ENCODE peak calls at places on chromosomes 3 and 15, in five cellular contexts. R is esophagus muscularis mucosa, E is heart right ventricle, V is adipocyte, S is PC-3. W is an unnamed sample. For H3K4me1 and H3K27me3, the result is how much of the 10 kb centered on the place peaks cover.

GRCh38 chr3:180930526-180930925 is 18.1 kb downstream of the FXR1 start:
- DNase-seq in R (no peak), E (no peak), V (no peak), S (no peak), W (no peak)

GRCh38 chr3:83633758-83634157 is 1325.0 kb upstream of the CADM2 start:
- DNase-seq in R (no peak), E (no peak), V (no peak), S (no peak), W (no peak)

GRCh38 chr3:59006791-59007517 is 42.9 kb downstream of the CFAP20DC start:
- DNase-seq in R (no peak), E (peak), V (no peak), S (no peak), W (no peak)

GRCh38 chr15:52414936-52415335 is 113.7 kb downstream of the MYO5A start:
- DNase-seq in R (no peak), E (no peak), V (no peak), S (no peak), W (no peak)

GRCh38 chr3:47476330-47476626 is 537 bp upstream of the SCAP start:
- DNase-seq in R (no peak), E (no peak), V (no peak), S (no peak), W (no peak)

GRCh38 chr3:66326340-66326739 is 105.5 kb downstream of the SLC25A26 start:
- DNase-seq in R (no peak), E (no peak), V (no peak), S (no peak), W (no peak)

GRCh38 chr3:54712539-54712938 is 215.3 kb downstream of the LRTM1 start:
- DNase-seq in R (peak), E (no peak), V (no peak), S (no peak), W (no peak)

GRCh38 chr3:64393193-64393592 is 167.9 kb upstream of the PRICKLE2 start:
- DNase-seq in R (peak), E (no peak), V (no peak), S (no peak), W (no peak)

GRCh38 chr15:57505056-57505713 is 86.5 kb upstream of the MYZAP start:
- DNase-seq in R (no peak), E (no peak), V (no peak), S (peak), W (no peak)

GRCh38 chr15:92391640-92392039 is 2.0 kb upstream of the ST8SIA2 start:
- DNase-seq in R (no peak), E (no peak), V (no peak), S (peak), W (no peak)

GRCh38 chr3:10447527-10448260 is 57.7 kb downstream of the ATP2B2 start:
- DNase-seq in R (no peak), E (no peak), V (no peak), S (no peak), W (no peak)

GRCh38 chr3:141441381-141442365 is 45.2 kb upstream of the RASA2 start:
- DNase-seq in R (peak), E (peak), V (peak), S (peak), W (peak)

GRCh38 chr3:191220908-191221307 is 21.9 kb downstream of the OSTN start:
- DNase-seq in R (no peak), E (no peak), V (no peak), S (peak), W (no peak)

GRCh38 chr3:168088106-168088722 is 7.5 kb downstream of the GOLIM4 start:
- DNase-seq in R (no peak), E (no peak), V (peak), S (no peak), W (no peak)

GRCh38 chr3:10274601-10275000 is 18.1 kb downstream of the GHRL start:
- DNase-seq in R (no peak), E (no peak), V (no peak), S (no peak), W (no peak)

GRCh38 chr15:96052154-96052553 is 278.3 kb upstream of the NR2F2 start:
- DNase-seq in R (peak), E (no peak), V (no peak), S (no peak), W (no peak)

GRCh38 chr15:32790352-32790999 is 72.7 kb downstream of the GREM1 start:
- DNase-seq in R (no peak), E (no peak), V (peak), S (peak), W (no peak)

GRCh38 chr15:60733196-60733595 is 254.3 kb upstream of the ICE2 start:
- DNase-seq in R (no peak), E (no peak), V (no peak), S (no peak), W (no peak)

GRCh38 chr15:31338318-31338878 is 11.8 kb downstream of the KLF13 start:
- DNase-seq in R (no peak), E (peak), V (no peak), S (no peak), W (peak)

GRCh38 chr3:33054100-33055097 is 42.5 kb downstream of the GLB1 start:
- DNase-seq in R (no peak), E (no peak), V (no peak), S (no peak), W (no peak)

DNA sequence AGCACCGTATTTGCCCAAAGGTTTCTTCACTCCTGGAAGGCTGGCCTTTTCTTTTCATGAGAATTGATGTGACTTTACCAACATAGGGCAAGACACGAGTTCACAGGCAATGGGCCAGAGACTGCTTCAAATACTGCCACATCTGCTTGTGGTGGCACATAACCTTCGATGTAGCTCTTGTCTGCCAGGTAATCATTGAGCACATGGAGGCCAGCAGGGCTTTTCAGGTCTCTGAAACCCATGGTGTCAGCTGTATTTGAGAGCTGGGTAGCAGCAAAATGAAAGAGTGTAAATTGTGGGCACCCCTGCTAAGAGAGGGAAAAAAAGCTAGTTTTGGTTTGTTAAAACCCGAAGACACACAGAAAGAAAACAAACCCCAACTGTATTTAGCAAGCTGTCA is 200.7 kb downstream of the NAALADL2 start:
- DNase-seq in R (no peak), E (no peak), V (no peak), S (no peak), W (no peak)
- H3K4me1 ChIP-seq in R (under half), E (under half), V (under half), S (under half), W (under half)

GRCh38 chr15:29822685-29823459 is 604 bp upstream of the TJP1 start:
- DNase-seq in R (peak), E (peak), V (peak), S (peak), W (peak)

GRCh38 chr15:29826908-29827307 is 4.6 kb upstream of the TJP1 start:
- DNase-seq in R (no peak), E (no peak), V (no peak), S (no peak), W (no peak)

GRCh38 chr15:29827421-29827820 is 5.2 kb upstream of the TJP1 start:
- DNase-seq in R (no peak), E (no peak), V (no peak), S (no peak), W (no peak)

GRCh38 chr15:29822100-29822684 is at the start of gene TJP1:
- DNase-seq in R (peak), E (peak), V (peak), S (peak), W (peak)

GRCh38 chr15:29825205-29825604 is 2.9 kb upstream of the TJP1 start:
- DNase-seq in R (no peak), E (no peak), V (no peak), S (peak), W (no peak)
- H3K27me3 ChIP-seq in R (under half), E (under half), V (under half), S (under half), W (under half)

DNA sequence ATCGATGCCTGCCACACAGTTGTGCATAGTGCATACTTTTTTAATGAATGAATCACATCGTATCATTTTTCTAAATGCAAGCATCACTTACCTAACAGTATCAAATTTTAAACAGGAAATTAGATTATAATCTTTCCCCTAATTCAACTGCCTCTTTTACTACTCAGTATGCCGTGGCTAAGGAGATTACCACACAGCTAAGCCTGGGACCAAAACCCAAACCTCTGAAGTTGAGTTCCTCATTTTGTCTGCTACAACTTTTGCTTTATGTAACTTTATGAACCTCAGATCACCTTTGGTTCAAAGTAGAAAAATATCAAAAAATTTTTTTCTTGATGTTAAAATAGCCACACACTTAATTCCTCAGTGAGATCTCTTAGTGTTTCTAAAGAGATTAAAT is 53.2 kb upstream of the FNDC3B start:
- DNase-seq in R (no peak), E (no peak), V (no peak), S (peak), W (no peak)
- H3K4me3 ChIP-seq in R (no peak), E (no peak), V (no peak), S (no peak), W (no peak)

DNA sequence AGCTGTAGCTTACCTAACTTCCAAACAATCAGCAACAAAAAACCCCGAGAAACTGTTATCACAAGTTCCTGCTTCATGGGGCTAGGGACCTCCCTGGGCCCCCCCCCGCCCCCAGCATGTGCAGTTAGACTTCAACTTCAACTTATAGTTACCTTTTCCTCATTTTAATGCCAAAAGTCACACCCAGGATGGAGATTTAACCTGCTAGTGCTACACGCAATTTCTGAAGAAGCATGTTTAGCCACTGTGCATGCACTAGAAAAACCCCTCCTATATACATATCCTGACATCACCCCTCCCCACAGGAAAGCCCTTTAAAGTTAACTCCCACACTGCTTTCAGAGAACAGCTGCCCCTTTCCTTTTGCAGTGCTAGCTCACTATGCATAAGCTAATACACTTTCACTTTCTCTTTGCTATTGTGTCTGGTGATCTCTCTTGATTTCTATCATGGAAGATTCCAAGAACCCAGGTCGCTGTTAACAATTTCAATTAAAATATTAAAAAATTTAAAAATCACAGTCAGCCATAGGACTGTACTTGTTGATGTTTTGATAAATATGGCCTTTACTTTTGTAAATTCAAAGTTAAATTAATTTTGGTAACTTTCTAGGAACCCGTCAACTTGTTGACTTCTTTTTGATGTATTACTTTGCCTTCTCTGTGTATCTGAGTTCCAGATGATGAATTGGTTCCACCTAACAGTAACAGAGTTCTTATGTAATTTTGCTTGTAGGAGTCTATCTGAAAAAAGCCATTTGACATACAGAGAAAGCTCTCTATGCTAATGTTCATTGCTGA is 75.2 kb upstream of the ACAD9 start:
- DNase-seq in R (no peak), E (no peak), V (peak), S (no peak), W (no peak)
- H3K4me1 ChIP-seq in R (half or more), E (half or more), V (under half), S (under half), W (half or more)

DNA sequence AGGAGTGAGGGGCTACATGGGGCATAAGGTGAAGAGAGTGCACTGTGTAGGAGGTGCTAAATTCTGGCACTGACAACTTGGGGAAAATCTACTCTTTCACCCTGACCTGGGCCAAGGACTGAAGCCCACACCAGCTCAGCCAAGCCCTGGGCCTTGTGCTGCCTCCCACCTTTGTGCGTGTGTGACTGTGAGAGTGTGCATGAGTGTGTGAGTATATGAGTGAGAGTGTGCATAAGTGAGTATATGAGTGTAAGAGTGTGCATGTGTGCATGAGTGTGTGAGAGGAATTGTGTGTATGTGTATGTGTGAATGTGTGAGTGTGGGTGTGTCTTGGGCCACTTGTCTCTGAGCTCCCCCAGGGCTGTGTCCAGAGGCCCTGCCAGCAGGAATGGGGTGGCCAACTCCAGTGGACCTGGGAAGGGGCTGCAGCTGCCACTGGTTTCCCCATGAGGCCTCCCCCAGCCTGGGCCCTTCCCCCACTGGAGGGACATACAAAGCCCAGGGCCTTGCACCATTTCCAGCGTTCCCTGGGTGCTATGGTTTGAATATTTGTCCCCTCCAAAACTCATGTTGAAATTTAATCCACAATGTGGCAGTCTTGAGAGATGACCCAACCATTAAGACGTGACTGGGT is 15.2 kb downstream of the C3orf22 start:
- DNase-seq in R (no peak), E (no peak), V (no peak), S (no peak), W (peak)
- H3K27me3 ChIP-seq in R (half or more), E (under half), V (under half), S (under half), W (under half)

GRCh38 chr3:138347084-138347483 is 1.3 kb upstream of the MRAS start:
- DNase-seq in R (no peak), E (no peak), V (no peak), S (no peak), W (no peak)

GRCh38 chr3:138351151-138351550 is 2.8 kb downstream of the MRAS start:
- DNase-seq in R (no peak), E (no peak), V (no peak), S (no peak), W (no peak)

GRCh38 chr3:138348107-138348949 is at the start of gene MRAS:
- DNase-seq in R (no peak), E (peak), V (peak), S (peak), W (peak)

GRCh38 chr3:138349926-138350665 is 1.7 kb downstream of the MRAS start:
- DNase-seq in R (no peak), E (no peak), V (peak), S (no peak), W (peak)

GRCh38 chr3:138348950-138349739 is 766 bp downstream of the MRAS start:
- DNase-seq in R (no peak), E (no peak), V (peak), S (no peak), W (no peak)
- H3K4me3 ChIP-seq in R (peak), E (peak), V (peak), S (peak), W (peak)

DNA sequence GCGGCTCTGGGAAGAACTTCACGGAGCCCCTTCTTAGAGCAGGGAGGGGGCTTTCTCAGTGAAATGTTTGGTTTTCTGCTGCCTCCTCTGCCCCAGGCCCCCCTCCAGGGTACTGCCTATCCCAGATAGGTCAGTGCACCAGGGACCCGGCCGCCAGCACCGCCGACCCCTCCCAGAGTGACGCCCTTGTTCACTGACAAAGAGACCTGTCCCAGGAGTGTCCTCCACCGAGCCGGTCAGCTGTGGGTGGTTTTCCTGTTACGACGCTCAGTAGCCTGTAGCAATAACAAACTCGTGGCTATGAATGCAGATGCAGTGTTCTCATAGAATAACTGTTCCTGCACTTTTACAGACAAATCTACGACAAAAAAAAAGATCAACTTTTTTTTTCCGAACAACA is 87.5 kb downstream of the VGLL4 start:
- DNase-seq in R (no peak), E (no peak), V (no peak), S (no peak), W (peak)
- H3K4me1 ChIP-seq in R (half or more), E (half or more), V (under half), S (under half), W (under half)

W was measured in lower lobe of right lung.